ENCODE peak calls at places on chromosomes 5 and 9, in nine cellular contexts. U is left colon; H is stimulated activated CD4-positive, alpha-beta T cell treated with anti-CD3 and anti-CD28 coated beads, Interleukin-12 subunit alpha, Interleukin-12 subunit beta, amount 100 ng/mL, for 4 hours; E is small intestine; Q is mucosa of descending colon; Z is GM18507; X is IMR-90; D is activated CD4-positive, alpha-beta T cell treated with anti-CD3 and anti-CD28 coated beads for 4 hours; P is activated naive CD8-positive, alpha-beta T cell treated with anti-CD3 and anti-CD28 coated beads, Interleukin-2, amount 50 U/mL, for 24 hours. B is an unnamed sample.

GRCh38 chr9:127904518-127904887 is 5.1 kb upstream of the ST6GALNAC6 start:
- DNase-seq in U (no peak), E (no peak), Z (no peak), P (peak), Q (peak), X (no peak), H (no peak), D (no peak), B (no peak)

GRCh38 chr5:36174119-36174518 is 22.2 kb downstream of the SKP2 start:
- DNase-seq in E (no peak), Q (no peak), P (no peak), X (no peak), D (no peak), H (no peak), U (no peak), Z (no peak), B (no peak)

GRCh38 chr5:99349842-99350241 is 421.0 kb upstream of the CHD1 start:
- DNase-seq in H (no peak), P (no peak), U (no peak), Z (no peak), E (no peak), Q (no peak), X (no peak), D (no peak), B (no peak)

GRCh38 chr5:68884144-68884754 is 209.6 kb upstream of the SLC30A5 start:
- DNase-seq in Z (no peak), U (no peak), H (no peak), X (no peak), D (no peak), E (no peak), P (no peak), Q (no peak), B (no peak)

GRCh38 chr5:110899566-110900412 is 161.0 kb downstream of the SLC25A46 start:
- DNase-seq in P (no peak), X (peak), E (no peak), H (no peak), D (no peak), Z (no peak), U (no peak), Q (no peak), B (no peak)

GRCh38 chr5:91212336-91213092 is 170.6 kb downstream of the ARRDC3 start:
- DNase-seq in X (peak), Z (no peak), U (peak), H (no peak), Q (no peak), E (peak), P (no peak), D (no peak), B (peak)

GRCh38 chr5:43316421-43316820 is 3.2 kb upstream of the HMGCS1 start:
- DNase-seq in D (no peak), Z (no peak), P (no peak), X (no peak), H (no peak), U (no peak), Q (no peak), E (no peak), B (no peak)

GRCh38 chr5:149937610-149938009 is 7.0 kb downstream of the PDE6A start:
- DNase-seq in E (peak), H (no peak), Z (no peak), P (no peak), D (no peak), Q (no peak), U (no peak), X (no peak), B (no peak)

GRCh38 chr9:135010921-135011320 is 76.5 kb upstream of the OLFM1 start:
- DNase-seq in Z (no peak), Q (no peak), X (no peak), U (no peak), H (no peak), P (no peak), E (no peak), D (no peak), B (no peak)

GRCh38 chr5:85591311-85591710 is 1026.4 kb upstream of the COX7C start:
- DNase-seq in E (no peak), X (no peak), Q (no peak), Z (no peak), P (no peak), U (no peak), D (no peak), H (no peak), B (no peak)

GRCh38 chr5:135030691-135031145 is 3.3 kb downstream of the PITX1 start:
- DNase-seq in H (no peak), P (no peak), D (no peak), Q (no peak), X (no peak), U (no peak), Z (no peak), E (peak), B (no peak)

GRCh38 chr9:89603629-89604462 is 966 bp upstream of the GADD45G start:
- DNase-seq in U (peak), D (peak), X (peak), Q (peak), H (peak), Z (no peak), E (peak), P (peak), B (no peak)